ENCODE peak calls at places on chromosome 2, in nine cellular contexts. X is AG09319; S is CD8-positive, alpha-beta T cell; D is GM23338; V is right lobe of liver; C is A549; H is heart left ventricle; K is CD4-positive, alpha-beta T cell; Q is kidney epithelial cell. Y is an unnamed sample.

GRCh38 chr2:174332607-174333001 is 2.1 kb upstream of the SP9 start:
- DNase-seq in V (no peak), C (no peak), K (no peak), S (no peak), D (peak), Q (no peak), X (no peak), H (no peak), Y (peak)

GRCh38 chr2:186274936-186275575 is 211.0 kb upstream of the ZC3H15 start:
- DNase-seq in D (peak), X (no peak), K (no peak), S (no peak), H (no peak), V (no peak), Q (peak), C (no peak), Y (no peak)

GRCh38 chr2:232504438-232504837 is 15.8 kb upstream of the PRSS56 start:
- DNase-seq in C (no peak), S (no peak), H (no peak), Q (no peak), V (no peak), D (peak), X (no peak), K (no peak), Y (no peak)

GRCh38 chr2:238389985-238390682 is 36.6 kb upstream of the ASB1 start:
- DNase-seq in S (no peak), X (no peak), H (peak), C (no peak), K (no peak), V (no peak), D (no peak), Q (no peak), Y (no peak)

GRCh38 chr2:28684142-28684858 is 67.3 kb upstream of the PPP1CB start:
- DNase-seq in Q (no peak), D (no peak), K (no peak), S (no peak), H (no peak), C (no peak), V (no peak), X (no peak), Y (no peak)

GRCh38 chr2:212961255-212961654 is 190.2 kb downstream of the IKZF2 start:
- DNase-seq in V (no peak), D (no peak), H (no peak), X (no peak), C (no peak), Q (no peak), S (no peak), K (no peak), Y (no peak)

GRCh38 chr2:238999290-238999741 is 151.4 kb downstream of the TWIST2 start:
- DNase-seq in K (no peak), D (no peak), V (peak), Q (no peak), X (no peak), S (no peak), H (no peak), C (no peak), Y (no peak)

GRCh38 chr2:71576541-71576940 is 123.2 kb downstream of the DYSF start:
- DNase-seq in H (peak), D (no peak), C (no peak), K (no peak), V (no peak), Q (no peak), X (no peak), S (no peak), Y (no peak)

GRCh38 chr2:240450532-240451107 is 15.2 kb downstream of the GPC1 start:
- DNase-seq in C (no peak), V (no peak), H (no peak), S (no peak), Q (no peak), D (no peak), X (no peak), K (no peak), Y (no peak)

GRCh38 chr2:9423922-9424272 is 443 bp downstream of the CPSF3 start:
- DNase-seq in D (peak), K (peak), S (no peak), V (no peak), C (no peak), X (no peak), H (no peak), Q (no peak), Y (peak)

GRCh38 chr2:222919841-222920609 is 59.2 kb downstream of the ACSL3 start:
- DNase-seq in Q (peak), D (no peak), C (no peak), V (no peak), K (no peak), S (no peak), X (peak), H (no peak), Y (no peak)

GRCh38 chr2:79040967-79041582 is 15.6 kb downstream of the REG3G start:
- DNase-seq in S (no peak), Q (no peak), V (no peak), D (peak), H (no peak), C (no peak), X (no peak), K (no peak), Y (no peak)
- TF ChIP-seq CTCF in S (no peak), Q (peak), V (peak), D (peak), H (peak), C (peak), X (no peak), K (no peak), Y (no peak)

GRCh38 chr2:159557437-159558034 is 58.8 kb downstream of the BAZ2B start:
- DNase-seq in X (no peak), C (no peak), S (no peak), H (no peak), D (peak), Q (no peak), K (no peak), V (no peak), Y (no peak)
- TF ChIP-seq CTCF in X (peak), C (peak), S (no peak), H (peak), D (peak), Q (no peak), K (no peak), V (peak), Y (no peak)

DNA sequence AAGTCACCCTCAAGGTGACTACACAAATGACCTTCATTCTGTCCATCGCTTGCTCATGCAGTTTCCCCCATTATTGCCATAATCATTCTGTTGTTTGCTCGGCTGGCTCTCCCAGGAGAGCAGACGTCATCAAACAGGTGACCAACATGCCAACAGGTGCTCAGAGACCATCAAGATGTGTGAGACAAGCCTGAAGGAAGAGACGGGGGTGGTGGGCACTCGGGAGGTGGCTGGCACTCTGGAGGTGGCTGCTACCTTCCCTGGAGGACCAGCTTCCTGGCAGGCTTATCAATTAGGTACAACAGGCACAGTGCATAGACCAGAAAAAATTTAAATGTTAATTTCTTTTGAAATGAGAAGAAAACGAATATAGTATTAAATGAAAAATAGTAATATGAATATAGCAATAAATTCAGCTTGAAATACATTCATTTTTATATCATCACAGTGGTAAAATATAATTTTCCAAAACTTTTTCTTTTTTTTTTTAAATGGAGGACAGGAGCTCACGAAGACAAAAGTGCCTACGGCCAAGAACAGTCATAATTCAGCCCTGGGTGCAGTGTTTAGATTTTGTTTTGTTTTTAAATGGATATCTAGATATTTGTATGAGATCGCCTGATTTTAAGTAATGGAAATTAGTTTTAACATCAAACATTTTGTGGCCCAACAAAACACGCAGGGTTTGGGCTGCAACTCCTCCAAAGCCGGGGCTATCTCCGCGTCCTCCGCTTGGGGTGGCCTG is 16.9 kb upstream of the HAAO start:
- DNase-seq in H (no peak), X (no peak), Q (no peak), C (no peak), S (no peak), V (no peak), K (no peak), D (no peak), Y (no peak)
- TF ChIP-seq CTCF in H (no peak), X (peak), Q (no peak), C (no peak), S (no peak), V (no peak), K (peak), D (no peak), Y (no peak)

GRCh38 chr2:1656326-1656960 is 87.9 kb downstream of the PXDN start:
- DNase-seq in D (peak), V (no peak), C (no peak), S (no peak), K (no peak), H (no peak), X (no peak), Q (no peak), Y (no peak)

GRCh38 chr2:1655461-1655860 is 88.9 kb downstream of the PXDN start:
- DNase-seq in V (no peak), D (no peak), K (no peak), X (no peak), S (no peak), H (no peak), C (no peak), Q (no peak), Y (no peak)

GRCh38 chr2:1658394-1659151 is 85.7 kb downstream of the PXDN start:
- DNase-seq in C (no peak), D (no peak), H (no peak), S (no peak), V (no peak), K (no peak), X (no peak), Q (no peak), Y (no peak)

GRCh38 chr2:1654696-1655374 is 89.5 kb downstream of the PXDN start:
- DNase-seq in H (no peak), Q (no peak), V (no peak), D (no peak), C (no peak), K (no peak), X (no peak), S (no peak), Y (no peak)

DNA sequence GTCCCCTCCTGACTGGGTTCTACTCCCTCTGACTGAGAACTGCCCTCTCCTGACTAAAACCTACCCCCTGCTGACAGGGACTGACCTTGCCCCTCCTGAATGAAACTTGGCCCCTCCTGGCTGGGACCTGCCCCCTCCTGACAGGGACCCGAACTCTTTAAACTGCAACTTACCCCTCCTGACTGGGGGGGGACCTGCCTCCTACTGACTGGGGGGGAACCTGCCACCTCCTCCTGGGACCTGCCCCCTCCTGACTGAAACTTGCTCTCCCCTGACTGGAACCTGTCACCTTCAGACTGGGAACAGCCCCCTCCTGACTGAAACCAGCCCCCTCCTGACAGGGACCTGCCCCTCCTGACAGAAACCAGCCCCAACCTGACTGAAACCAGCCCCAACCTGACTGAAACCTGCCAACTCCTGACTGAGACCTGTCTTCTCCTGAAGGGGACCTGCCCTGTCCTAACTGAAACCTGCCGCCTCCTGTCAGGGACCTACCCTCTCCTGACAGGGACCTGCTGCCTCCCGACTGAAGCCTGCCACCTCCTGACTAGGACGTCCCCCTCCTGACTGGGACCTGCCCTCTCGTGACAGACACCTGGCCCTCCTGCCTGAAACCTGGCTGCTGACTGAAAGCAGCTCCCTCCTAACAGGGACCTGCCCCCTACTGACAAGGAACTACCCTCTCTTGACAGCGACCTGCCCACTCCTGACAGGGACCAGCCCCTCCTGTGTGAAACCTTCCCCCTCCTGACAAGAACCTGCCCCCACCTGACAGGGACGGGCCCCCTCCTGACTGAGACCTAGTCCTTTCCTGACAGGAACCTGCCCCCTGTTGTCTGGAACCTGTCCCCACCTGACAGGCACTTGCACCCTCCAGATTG is 87.1 kb downstream of the PXDN start:
- DNase-seq in V (no peak), D (peak), K (no peak), Q (no peak), X (no peak), C (no peak), S (no peak), H (no peak), Y (no peak)
- TF ChIP-seq CTCF in V (no peak), D (no peak), K (no peak), Q (no peak), X (no peak), C (no peak), S (no peak), H (no peak), Y (no peak)

GRCh38 chr2:122643725-122644329 is 888.4 kb downstream of the TSN start:
- DNase-seq in X (no peak), C (no peak), S (no peak), Q (peak), D (no peak), K (no peak), H (peak), V (peak), Y (no peak)
- TF ChIP-seq CTCF in X (no peak), C (no peak), S (no peak), Q (no peak), D (no peak), K (no peak), H (no peak), V (no peak), Y (no peak)